ENCODE peak calls at places on chromosomes 12 and 14, in eight cellular contexts. Q is left ventricle myocardium inferior, P is pancreas, T is body of pancreas, F is heart left ventricle, C is mucosa of descending colon, O is fibroblast of lung, J is GM12865. K is an unnamed sample.

GRCh38 chr12:6771091-6771495 is 1.2 kb upstream of the LAG3 start:
- DNase-seq in Q (no peak), P (no peak), T (no peak), F (no peak), C (no peak), O (no peak), J (no peak), K (no peak)

GRCh38 chr14:89000007-89000942 is 175.8 kb downstream of the TTC8 start:
- DNase-seq in Q (no peak), P (peak), T (peak), F (no peak), C (peak), O (peak), J (peak), K (peak)

GRCh38 chr12:25186788-25187397 is 8.1 kb downstream of the DNAI7 start:
- DNase-seq in Q (no peak), P (no peak), T (no peak), F (no peak), C (no peak), O (no peak), J (peak), K (peak)

GRCh38 chr12:101748907-101749306 is 9.6 kb upstream of the SYCP3 start:
- DNase-seq in Q (no peak), P (no peak), T (no peak), F (no peak), C (no peak), O (no peak), J (no peak), K (no peak)

GRCh38 chr12:106736051-106736957 is 38.2 kb upstream of the RIC8B start:
- DNase-seq in Q (no peak), P (no peak), T (no peak), F (no peak), C (no peak), O (no peak), J (peak), K (no peak)

GRCh38 chr12:115357681-115358080 is 673.7 kb upstream of the TBX3 start:
- DNase-seq in Q (no peak), P (no peak), T (no peak), F (no peak), C (no peak), O (no peak), J (no peak), K (no peak)

GRCh38 chr12:115916910-115917668 is 360.4 kb downstream of the MED13L start:
- DNase-seq in Q (peak), P (peak), T (peak), F (peak), C (peak), O (peak), J (peak), K (no peak)

GRCh38 chr12:121620328-121620891 is 5.9 kb upstream of the ORAI1 start:
- DNase-seq in Q (no peak), P (no peak), T (no peak), F (no peak), C (no peak), O (no peak), J (no peak), K (no peak)

GRCh38 chr12:24759155-24759554 is 189.7 kb downstream of the BCAT1 start:
- DNase-seq in Q (no peak), P (no peak), T (no peak), F (no peak), C (no peak), O (no peak), J (no peak), K (no peak)

GRCh38 chr12:106717671-106718070 is 56.8 kb upstream of the RIC8B start:
- DNase-seq in Q (no peak), P (no peak), T (no peak), F (no peak), C (no peak), O (no peak), J (no peak), K (no peak)

GRCh38 chr12:12779529-12779928 is 5.9 kb upstream of the APOLD1 start:
- DNase-seq in Q (no peak), P (no peak), T (no peak), F (no peak), C (no peak), O (peak), J (no peak), K (peak)

GRCh38 chr12:110109037-110109836 is 14.9 kb upstream of the IFT81 start:
- DNase-seq in Q (peak), P (peak), T (peak), F (peak), C (peak), O (peak), J (no peak), K (peak)

GRCh38 chr14:54206477-54206876 is 190.3 kb upstream of the CDKN3 start:
- DNase-seq in Q (no peak), P (no peak), T (no peak), F (no peak), C (no peak), O (no peak), J (no peak), K (no peak)

GRCh38 chr14:24392327-24393098 is 6.3 kb upstream of the NYNRIN start:
- DNase-seq in Q (no peak), P (no peak), T (no peak), F (no peak), C (no peak), O (peak), J (no peak), K (no peak)

GRCh38 chr14:24388474-24389179 is 10.2 kb upstream of the NYNRIN start:
- DNase-seq in Q (no peak), P (no peak), T (no peak), F (no peak), C (no peak), O (no peak), J (no peak), K (no peak)

GRCh38 chr14:24389266-24389855 is 9.4 kb upstream of the NYNRIN start:
- DNase-seq in Q (no peak), P (no peak), T (no peak), F (no peak), C (no peak), O (peak), J (no peak), K (no peak)

GRCh38 chr14:24394275-24394674 is 4.5 kb upstream of the NYNRIN start:
- DNase-seq in Q (no peak), P (no peak), T (no peak), F (no peak), C (no peak), O (no peak), J (no peak), K (no peak)

GRCh38 chr14:24390696-24391468 is 7.9 kb upstream of the NYNRIN start:
- DNase-seq in Q (no peak), P (no peak), T (no peak), F (no peak), C (no peak), O (no peak), J (no peak), K (no peak)
- H3K4me3 ChIP-seq in Q (no peak), P (no peak), T (no peak), F (no peak), C (no peak), O (no peak), J (no peak), K (no peak)

GRCh38 chr12:131605304-131605829 is 105.5 kb upstream of the SFSWAP start:
- DNase-seq in Q (no peak), P (no peak), T (no peak), F (no peak), C (no peak), O (no peak), J (no peak), K (no peak)
- TF ChIP-seq CTCF in Q (no peak), P (no peak), T (no peak), F (no peak), C (no peak), O (no peak), J (no peak), K (no peak)

DNA sequence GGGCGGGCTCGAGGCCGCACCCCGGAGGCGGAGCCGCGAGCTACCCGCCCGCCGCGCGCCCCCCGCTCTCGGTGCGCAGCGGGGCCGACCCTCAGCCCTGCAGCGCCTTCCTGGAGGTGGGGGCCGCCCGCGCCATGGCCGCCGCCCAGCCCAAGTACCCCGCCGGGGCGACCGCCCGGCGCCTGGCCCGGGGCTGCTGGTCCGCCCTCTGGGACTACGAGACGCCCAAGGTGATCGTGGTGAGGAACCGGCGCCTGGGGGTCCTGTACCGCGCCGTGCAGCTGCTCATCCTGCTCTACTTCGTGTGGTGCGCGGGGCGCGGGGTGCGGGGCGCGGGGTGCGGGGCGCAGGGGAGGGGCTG is at the start of gene P2RX2:
- DNase-seq in Q (no peak), P (no peak), T (no peak), F (no peak), C (no peak), O (no peak), J (no peak), K (no peak)
- H3K4me3 ChIP-seq in Q (peak), P (peak), T (no peak), F (no peak), C (no peak), O (peak), J (no peak), K (no peak)

GRCh38 chr14:77979666-77980351 is 179.9 kb downstream of the ADCK1 start:
- DNase-seq in Q (no peak), P (no peak), T (no peak), F (no peak), C (no peak), O (no peak), J (no peak), K (peak)
- TF ChIP-seq CTCF in Q (no peak), P (no peak), T (no peak), F (no peak), C (no peak), O (no peak), J (no peak), K (peak)

GRCh38 chr14:100271247-100271939 is 32.4 kb downstream of the YY1 start:
- DNase-seq in Q (no peak), P (peak), T (peak), F (no peak), C (no peak), O (peak), J (no peak), K (peak)

GRCh38 chr14:100274250-100274649 is 32.0 kb downstream of the SLC25A29 start:
- DNase-seq in Q (no peak), P (no peak), T (no peak), F (no peak), C (no peak), O (no peak), J (no peak), K (no peak)

GRCh38 chr14:100279133-100279532 is 27.1 kb downstream of the SLC25A29 start:
- DNase-seq in Q (no peak), P (no peak), T (no peak), F (no peak), C (no peak), O (no peak), J (no peak), K (no peak)

GRCh38 chr14:100278702-100279101 is 27.5 kb downstream of the SLC25A29 start:
- DNase-seq in Q (no peak), P (no peak), T (no peak), F (no peak), C (no peak), O (peak), J (peak), K (peak)

DNA sequence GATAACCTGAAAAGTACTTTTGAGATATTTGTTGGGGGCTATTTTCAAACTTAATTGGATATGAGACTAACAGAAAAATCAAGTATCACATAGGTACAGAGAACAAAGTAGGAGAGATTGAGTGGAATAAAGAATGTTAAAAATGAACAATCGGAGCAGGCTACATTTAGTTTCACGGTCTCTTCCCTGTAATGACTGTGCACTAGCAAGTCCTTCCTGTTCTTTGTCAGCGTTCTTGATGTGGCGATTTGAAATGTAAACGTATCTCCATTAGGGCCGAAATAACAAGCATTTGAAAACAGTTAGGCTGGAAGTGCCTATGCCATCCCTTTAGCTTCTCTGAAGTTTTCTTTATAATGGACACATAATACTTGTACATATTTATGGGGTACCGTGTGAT is 31.0 kb downstream of the SLC25A29 start:
- DNase-seq in Q (no peak), P (no peak), T (no peak), F (no peak), C (no peak), O (no peak), J (no peak), K (no peak)
- H3K4me3 ChIP-seq in Q (no peak), P (no peak), T (no peak), F (no peak), C (no peak), O (no peak), J (no peak), K (no peak)

DNA sequence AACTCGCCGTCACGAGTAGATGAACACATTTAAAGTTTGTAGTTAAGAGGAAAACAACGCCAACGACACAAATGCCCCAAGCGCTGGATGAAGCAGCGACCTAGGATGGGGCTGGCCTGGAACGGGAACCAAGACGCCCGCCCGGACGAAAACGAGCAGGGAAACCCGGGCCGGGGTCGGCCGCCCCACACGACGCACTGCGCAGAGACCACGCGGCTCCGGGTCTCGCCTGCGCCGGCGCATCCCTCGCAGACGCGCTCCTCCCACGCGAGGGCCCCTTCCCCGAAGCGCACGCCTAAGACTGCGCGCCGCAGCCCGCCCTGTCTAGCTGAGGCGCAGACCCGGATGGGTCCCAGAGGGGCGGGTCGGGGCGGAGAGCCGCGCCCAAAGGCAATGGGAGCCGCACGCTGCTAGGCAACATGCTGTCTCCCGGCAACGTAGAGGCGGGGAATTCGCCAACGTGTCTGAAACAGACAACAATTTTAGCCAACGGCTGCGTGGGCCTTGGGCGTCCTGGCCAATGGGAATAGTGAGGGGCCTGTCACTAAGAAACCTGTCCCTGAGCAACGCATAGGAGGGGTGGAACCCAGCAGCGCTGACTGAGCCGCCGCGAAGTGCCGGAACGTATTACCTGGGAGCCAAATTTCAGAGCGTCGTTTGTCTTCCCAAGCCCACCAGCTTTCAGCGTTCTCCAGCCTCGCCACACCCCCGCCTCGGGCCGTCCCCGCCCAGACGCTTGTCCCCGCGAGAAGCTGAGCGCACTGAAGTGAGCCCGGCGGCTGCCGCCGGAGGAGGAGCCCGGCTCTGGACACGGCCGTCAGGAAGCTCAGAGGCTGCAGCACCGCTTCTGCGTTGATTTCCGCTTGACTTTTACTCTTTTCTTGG is 21.0 kb upstream of the CHFR start:
- DNase-seq in Q (peak), P (peak), T (peak), F (peak), C (peak), O (peak), J (peak), K (peak)
- TF ChIP-seq CTCF in Q (no peak), P (no peak), T (no peak), F (no peak), C (no peak), O (no peak), J (no peak), K (no peak)

K was measured in astrocyte of the cerebellum.